ENCODE peak calls at places on chromosomes 1 and 21, in seven cellular contexts. One of them, this sample, is unnamed.
A peak's percentile ranks its signal among the peaks of the same experiment; 100 is the strongest.

GRCh38 chr1:61825398-61825797 is 83.1 kb downstream of the PATJ start:
- DNase-seq in left kidney: peak; percentile 16
- DNase-seq in C1 segment of cervical spinal cord: no peak
- DNase-seq in NCI-H1105: no peak
- DNase-seq in HuH-7.5: no peak
- DNase-seq in GOT3: no peak
- DNase-seq in anterior cingulate cortex: no peak
- DNase-seq in this sample: no peak

GRCh38 chr1:112527266-112528010 is 18.7 kb downstream of the WNT2B start:
- DNase-seq in left kidney: no peak
- DNase-seq in C1 segment of cervical spinal cord: no peak
- DNase-seq in NCI-H1105: no peak
- DNase-seq in HuH-7.5: no peak
- DNase-seq in GOT3: no peak
- DNase-seq in anterior cingulate cortex: no peak
- DNase-seq in this sample: no peak

GRCh38 chr1:31696246-31696645 is 7.6 kb downstream of the COL16A1 start:
- DNase-seq in left kidney: no peak
- DNase-seq in C1 segment of cervical spinal cord: peak; percentile 69
- DNase-seq in NCI-H1105: peak; percentile 46
- DNase-seq in HuH-7.5: no peak
- DNase-seq in GOT3: no peak
- DNase-seq in anterior cingulate cortex: peak; percentile 89
- DNase-seq in this sample: no peak

GRCh38 chr1:172241540-172241939 is 178.9 kb upstream of the C1orf105 start:
- DNase-seq in left kidney: no peak
- DNase-seq in C1 segment of cervical spinal cord: no peak
- DNase-seq in NCI-H1105: no peak
- DNase-seq in HuH-7.5: no peak
- DNase-seq in GOT3: no peak
- DNase-seq in anterior cingulate cortex: no peak
- DNase-seq in this sample: no peak

GRCh38 chr1:75083848-75084514 is 50.2 kb upstream of the LHX8 start:
- DNase-seq in left kidney: no peak
- DNase-seq in C1 segment of cervical spinal cord: no peak
- DNase-seq in NCI-H1105: no peak
- DNase-seq in HuH-7.5: no peak
- DNase-seq in GOT3: no peak
- DNase-seq in anterior cingulate cortex: no peak
- DNase-seq in this sample: no peak

GRCh38 chr21:30104246-30104645 is 62.4 kb downstream of the CLDN17 start:
- DNase-seq in left kidney: peak; percentile 40
- DNase-seq in C1 segment of cervical spinal cord: no peak
- DNase-seq in NCI-H1105: no peak
- DNase-seq in HuH-7.5: no peak
- DNase-seq in GOT3: no peak
- DNase-seq in anterior cingulate cortex: no peak
- DNase-seq in this sample: no peak

GRCh38 chr1:177355575-177355974 is 184.8 kb downstream of the BRINP2 start:
- DNase-seq in left kidney: peak; percentile 59
- DNase-seq in C1 segment of cervical spinal cord: no peak
- DNase-seq in NCI-H1105: no peak
- DNase-seq in HuH-7.5: no peak
- DNase-seq in GOT3: no peak
- DNase-seq in anterior cingulate cortex: no peak
- DNase-seq in this sample: no peak

GRCh38 chr1:160550572-160551034 is 27.5 kb upstream of the SLAMF6 start:
- DNase-seq in left kidney: no peak
- DNase-seq in C1 segment of cervical spinal cord: no peak
- DNase-seq in NCI-H1105: no peak
- DNase-seq in HuH-7.5: no peak
- DNase-seq in GOT3: no peak
- DNase-seq in anterior cingulate cortex: no peak
- DNase-seq in this sample: peak; percentile 34

GRCh38 chr1:212477014-212477679 is 44.4 kb downstream of the NENF start:
- DNase-seq in left kidney: peak; percentile 94
- DNase-seq in C1 segment of cervical spinal cord: peak; percentile 55
- DNase-seq in NCI-H1105: peak; percentile 82
- DNase-seq in HuH-7.5: peak; percentile 69
- DNase-seq in GOT3: peak; percentile 33
- DNase-seq in anterior cingulate cortex: peak; percentile 86
- DNase-seq in this sample: peak; percentile 60

GRCh38 chr1:112417985-112418607 is 22.1 kb downstream of the CTTNBP2NL start:
- DNase-seq in left kidney: peak; percentile 15
- DNase-seq in C1 segment of cervical spinal cord: no peak
- DNase-seq in NCI-H1105: no peak
- DNase-seq in HuH-7.5: no peak
- DNase-seq in GOT3: no peak
- DNase-seq in anterior cingulate cortex: no peak
- DNase-seq in this sample: no peak